ENCODE peak calls at places on chromosomes 4 and X, in four cellular contexts. S, L, W and Z are unnamed samples.

GRCh38 chrX:100946521-100946920 is 17.8 kb upstream of the XKRX start:
- DNase-seq in L (no peak), S (no peak), W (peak), Z (no peak)

GRCh38 chr4:185999207-185999606 is 69.7 kb upstream of the TLR3 start:
- DNase-seq in L (no peak), W (no peak), S (no peak), Z (no peak)

GRCh38 chr4:145420595-145421214 is 60.9 kb upstream of the SMAD1 start:
- DNase-seq in S (no peak), L (no peak), W (no peak), Z (no peak)

GRCh38 chr4:112970903-112971302 is 78.5 kb upstream of the ANK2 start:
- DNase-seq in L (no peak), W (no peak), S (no peak), Z (no peak)

GRCh38 chrX:43882294-43882681 is at the start of gene MAOB:
- DNase-seq in S (no peak), W (no peak), L (no peak), Z (no peak)

GRCh38 chr4:13484749-13485345 is 707 bp upstream of the RAB28 start:
- DNase-seq in W (peak), S (peak), L (no peak), Z (no peak)

GRCh38 chr4:89268572-89269180 is 38.9 kb downstream of the GPRIN3 start:
- DNase-seq in S (no peak), L (no peak), W (no peak), Z (no peak)

GRCh38 chr4:5256416-5256815 is 205.1 kb downstream of the STK32B start:
- DNase-seq in S (no peak), W (no peak), L (no peak), Z (no peak)

GRCh38 chr4:14632041-14632440 is 370.2 kb upstream of the CPEB2 start:
- DNase-seq in W (no peak), L (no peak), S (no peak), Z (no peak)

GRCh38 chrX:15977644-15978043 is 123.0 kb upstream of the AP1S2 start:
- DNase-seq in L (no peak), S (no peak), W (no peak), Z (no peak)

GRCh38 chr4:145899886-145900466 is 38.6 kb downstream of the ZNF827 start:
- DNase-seq in W (no peak), L (no peak), S (no peak), Z (no peak)

GRCh38 chr4:48575964-48576363 is 85.9 kb downstream of the ZAR1 start:
- DNase-seq in S (peak), L (no peak), W (peak), Z (no peak)

GRCh38 chr4:89397464-89397863 is 89.9 kb upstream of the GPRIN3 start:
- DNase-seq in W (no peak), S (no peak), L (no peak), Z (no peak)

GRCh38 chr4:95539056-95539455 is 9.7 kb downstream of the UNC5C start:
- DNase-seq in S (no peak), W (no peak), L (no peak), Z (no peak)

GRCh38 chr4:152399246-152399645 is 136.6 kb downstream of the FBXW7 start:
- DNase-seq in S (no peak), W (no peak), L (no peak), Z (no peak)

GRCh38 chr4:158166701-158167100 is 6.1 kb downstream of the GASK1B start:
- DNase-seq in W (no peak), S (no peak), L (no peak), Z (no peak)

GRCh38 chrX:155577682-155578081 is 35.1 kb downstream of the TMLHE start:
- DNase-seq in S (no peak), W (no peak), L (no peak), Z (no peak)
- TF ChIP-seq CTCF in S (no peak), W (no peak), L (no peak), Z (no peak)

DNA sequence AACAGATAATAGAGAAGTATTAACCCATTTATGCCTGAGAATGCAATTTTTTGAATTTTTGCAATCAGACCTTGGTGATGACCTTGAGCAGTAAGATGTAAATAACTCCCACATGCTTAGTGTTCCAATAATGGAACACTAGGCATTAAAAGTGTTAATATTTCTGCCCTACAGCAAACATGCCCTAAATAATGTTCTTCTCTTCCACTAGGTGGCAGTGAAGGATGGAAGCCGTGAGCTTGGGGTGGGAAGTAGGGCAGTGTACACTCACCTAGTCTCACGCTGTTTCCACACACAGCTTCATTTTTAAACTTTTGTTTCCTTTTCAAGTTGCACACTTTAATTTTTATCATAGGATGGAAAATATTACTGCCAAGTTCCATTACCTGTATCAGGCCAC is 613.1 kb upstream of the HS3ST1 start:
- DNase-seq in S (no peak), L (no peak), W (no peak), Z (no peak)
- TF ChIP-seq CTCF in S (peak), L (no peak), W (no peak), Z (peak)

DNA sequence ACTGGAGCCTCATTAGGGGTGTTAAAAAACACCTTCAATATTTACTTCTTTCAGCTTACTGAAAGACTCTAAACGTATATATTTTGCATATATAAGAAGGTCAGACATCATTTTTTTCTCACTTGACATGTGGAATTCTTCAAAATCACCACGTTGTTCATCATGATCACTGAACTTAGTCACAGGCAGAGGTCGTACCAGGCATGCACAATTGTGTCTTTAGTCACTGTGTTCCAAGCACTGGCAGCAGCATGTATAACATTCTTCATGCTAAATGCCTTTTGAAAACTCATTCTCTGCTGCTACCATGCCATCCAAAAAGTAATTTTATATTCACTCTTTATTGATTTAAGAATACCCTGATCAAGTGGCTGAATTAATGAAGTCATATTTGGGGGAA is 229.3 kb upstream of the ARSJ start:
- DNase-seq in S (peak), L (no peak), W (no peak), Z (no peak)
- TF ChIP-seq CTCF in S (peak), L (no peak), W (no peak), Z (no peak)

DNA sequence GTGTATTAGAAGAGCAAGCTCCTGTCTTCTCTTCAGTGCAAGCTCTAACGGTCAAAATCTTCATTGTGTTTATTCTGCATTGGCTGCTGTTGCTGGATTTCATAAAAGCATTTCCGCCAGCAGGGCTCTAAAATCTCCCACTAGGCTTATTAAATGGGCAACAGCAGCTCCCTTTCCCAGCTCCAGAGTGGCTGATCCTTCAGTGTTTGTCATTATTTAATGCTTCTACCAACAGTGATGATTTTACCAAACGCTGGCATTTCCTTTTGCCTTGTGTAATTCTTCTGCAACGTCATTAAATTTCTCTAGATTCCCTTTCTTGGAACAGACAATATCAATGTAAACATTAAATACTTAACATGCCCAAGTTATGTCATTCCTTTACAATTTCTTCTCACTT is 20.1 kb downstream of the SLC7A11 start:
- DNase-seq in S (peak), L (no peak), W (peak), Z (no peak)
- TF ChIP-seq CTCF in S (peak), L (no peak), W (peak), Z (no peak)